ENCODE peak calls at places on chromosomes 7 and 10, in nine cellular contexts. L is right cardiac atrium, T is mesendoderm, E is AG04449, K is hypothalamus, Y is EL, U is GM12892, J is HT1080, D is NCI-H510A. N is an unnamed sample.

GRCh38 chr7:106369349-106369748 is 84.6 kb upstream of the NAMPT start:
- DNase-seq in L (no peak), T (peak), E (no peak), K (no peak), Y (peak), U (no peak), J (peak), D (no peak), N (no peak)

GRCh38 chr10:30980951-30981616 is 50.6 kb downstream of the ZNF438 start:
- DNase-seq in L (peak), T (no peak), E (no peak), K (peak), Y (peak), U (no peak), J (peak), D (no peak), N (no peak)

GRCh38 chr10:86374664-86375063 is 8.1 kb upstream of the GRID1 start:
- DNase-seq in L (no peak), T (no peak), E (no peak), K (no peak), Y (no peak), U (no peak), J (no peak), D (no peak), N (no peak)

GRCh38 chr10:77111611-77112550 is 525.7 kb downstream of the KCNMA1 start:
- DNase-seq in L (no peak), T (peak), E (peak), K (no peak), Y (peak), U (no peak), J (peak), D (no peak), N (no peak)

GRCh38 chr7:14754631-14755030 is 147.9 kb downstream of the DGKB start:
- DNase-seq in L (no peak), T (no peak), E (peak), K (no peak), Y (peak), U (no peak), J (peak), D (no peak), N (no peak)

GRCh38 chr7:150404172-150404784 is 25.1 kb downstream of the ZNF775 start:
- DNase-seq in L (no peak), T (no peak), E (no peak), K (no peak), Y (no peak), U (no peak), J (no peak), D (no peak), N (no peak)

GRCh38 chr7:871900-872537 is 4.3 kb upstream of the GET4 start:
- DNase-seq in L (peak), T (no peak), E (no peak), K (no peak), Y (no peak), U (no peak), J (no peak), D (no peak), N (no peak)

GRCh38 chr7:73844848-73845460 is 2.6 kb upstream of the METTL27 start:
- DNase-seq in L (no peak), T (no peak), E (no peak), K (no peak), Y (peak), U (no peak), J (peak), D (no peak), N (no peak)

N was measured in NCI-H187 treated with DMSO at 0.1 percent for 48 hours.